ENCODE peak calls at places on chromosomes 4 and X, in four cellular contexts. Z is GM12878, H is K562, E is HepG2. J is an unnamed sample.

GRCh38 chr4:147096667-147097604 is 151.3 kb upstream of the TTC29 start:
- DNase-seq in Z (no peak), H (peak), E (peak), J (peak)

GRCh38 chr4:104901438-104901837 is 245.2 kb upstream of the TET2 start:
- DNase-seq in Z (no peak), H (no peak), E (no peak), J (no peak)

GRCh38 chrX:45596190-45596808 is 395.6 kb upstream of the DIPK2B start:
- DNase-seq in Z (no peak), H (no peak), E (no peak), J (peak)

GRCh38 chr4:38387348-38387747 is 276.7 kb upstream of the KLF3 start:
- DNase-seq in Z (no peak), H (no peak), E (peak), J (peak)

GRCh38 chr4:122847931-122848330 is 21.3 kb downstream of the FGF2 start:
- DNase-seq in Z (no peak), H (no peak), E (no peak), J (no peak)

GRCh38 chr4:5926601-5927000 is 33.7 kb upstream of the CRMP1 start:
- DNase-seq in Z (no peak), H (no peak), E (no peak), J (no peak)

GRCh38 chrX:7372843-7373525 is 225.0 kb upstream of the PUDP start:
- DNase-seq in Z (no peak), H (no peak), E (no peak), J (peak)

GRCh38 chr4:188117631-188118030 is 8.2 kb upstream of the TRIML2 start:
- DNase-seq in Z (no peak), H (no peak), E (no peak), J (no peak)

GRCh38 chr4:110510955-110511544 is 35.1 kb downstream of the ENPEP start:
- DNase-seq in Z (no peak), H (peak), E (peak), J (peak)

GRCh38 chrX:47623540-47624027 is 3.9 kb upstream of the SYN1 start:
- DNase-seq in Z (no peak), H (peak), E (peak), J (peak)

GRCh38 chr4:169768385-169768784 is 10.6 kb upstream of the HPF1 start:
- DNase-seq in Z (no peak), H (no peak), E (no peak), J (no peak)

GRCh38 chr4:110344165-110344564 is 131.8 kb upstream of the ENPEP start:
- DNase-seq in Z (no peak), H (no peak), E (no peak), J (no peak)

GRCh38 chr4:138439143-138439581 is 197.0 kb upstream of the SLC7A11 start:
- DNase-seq in Z (no peak), H (no peak), E (no peak), J (peak)

GRCh38 chrX:13078739-13079444 is 34.5 kb upstream of the FAM9C start:
- DNase-seq in Z (no peak), H (no peak), E (no peak), J (peak)

GRCh38 chrX:130100180-130100579 is 10.1 kb downstream of the ELF4 start:
- DNase-seq in Z (no peak), H (no peak), E (no peak), J (no peak)

GRCh38 chr4:153789741-153790651 is 1.1 kb upstream of the SFRP2 start:
- DNase-seq in Z (no peak), H (no peak), E (no peak), J (no peak)

GRCh38 chrX:104376937-104377336 is 122.2 kb upstream of the ESX1 start:
- DNase-seq in Z (no peak), H (no peak), E (no peak), J (no peak)

GRCh38 chr4:83851261-83852084 is 315.6 kb downstream of the GPAT3 start:
- DNase-seq in Z (no peak), H (no peak), E (peak), J (peak)

GRCh38 chr4:176841730-176842129 is 49.0 kb upstream of the VEGFC start:
- DNase-seq in Z (no peak), H (no peak), E (no peak), J (peak)

GRCh38 chr4:337932-338758 is 531 bp downstream of the ZNF141 start:
- DNase-seq in Z (no peak), H (no peak), E (no peak), J (peak)

GRCh38 chrX:134649770-134650169 is 8.5 kb downstream of the PLAC1 start:
- DNase-seq in Z (no peak), H (no peak), E (no peak), J (no peak)

GRCh38 chr4:33543941-33544450 is 2700.3 kb downstream of the ARAP2 start:
- DNase-seq in Z (no peak), H (no peak), E (no peak), J (no peak)

GRCh38 chr4:68342139-68342538 is 7.8 kb downstream of the YTHDC1 start:
- DNase-seq in Z (no peak), H (no peak), E (no peak), J (peak)
- TF ChIP-seq MXI1 in Z (no peak), H (no peak), E (no peak), J (no peak)

DNA sequence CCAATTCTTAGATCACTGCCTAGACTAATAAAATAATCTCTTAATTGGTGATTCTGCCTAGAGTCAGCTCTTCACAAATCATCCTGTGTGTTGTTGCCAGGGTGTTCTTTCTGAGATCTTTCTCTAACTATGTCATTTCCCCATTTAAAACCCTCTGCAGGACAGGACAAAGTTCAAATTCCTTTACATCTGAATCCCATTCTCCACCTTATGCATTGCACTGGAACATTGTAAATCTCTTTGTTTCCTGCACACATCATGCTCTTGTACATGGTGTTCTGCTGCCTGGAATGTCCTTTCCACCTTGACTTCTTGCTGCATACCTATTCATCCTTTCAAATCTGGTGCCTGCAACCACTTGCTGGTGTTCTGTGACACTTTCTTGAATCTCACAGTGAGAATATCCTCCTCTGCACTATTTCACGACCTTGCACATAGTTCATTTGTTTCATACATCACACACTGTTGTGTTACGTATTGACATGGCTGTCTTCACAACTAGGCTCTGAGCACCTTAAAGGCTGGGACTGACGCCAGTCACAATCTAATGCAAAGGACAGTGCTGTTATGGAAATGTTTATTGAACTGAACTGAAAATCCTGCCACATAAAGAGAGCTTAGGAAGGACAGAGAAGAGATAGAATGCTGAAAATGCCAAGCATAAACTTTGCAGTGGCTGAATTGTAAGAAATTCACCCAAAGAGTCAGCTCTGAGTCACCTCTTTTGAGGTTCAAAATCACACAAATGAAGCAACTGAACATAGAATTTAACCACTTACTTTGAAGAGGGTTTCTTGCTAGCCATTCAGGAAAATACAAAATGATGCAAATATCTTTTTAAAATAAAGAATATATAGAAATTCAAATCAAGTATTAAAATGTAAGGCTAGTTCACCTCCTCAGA is 26.4 kb upstream of the SMIM14 start:
- DNase-seq in Z (no peak), H (no peak), E (peak), J (peak)
- TF ChIP-seq MXI1 in Z (no peak), H (no peak), E (no peak), J (no peak)

DNA sequence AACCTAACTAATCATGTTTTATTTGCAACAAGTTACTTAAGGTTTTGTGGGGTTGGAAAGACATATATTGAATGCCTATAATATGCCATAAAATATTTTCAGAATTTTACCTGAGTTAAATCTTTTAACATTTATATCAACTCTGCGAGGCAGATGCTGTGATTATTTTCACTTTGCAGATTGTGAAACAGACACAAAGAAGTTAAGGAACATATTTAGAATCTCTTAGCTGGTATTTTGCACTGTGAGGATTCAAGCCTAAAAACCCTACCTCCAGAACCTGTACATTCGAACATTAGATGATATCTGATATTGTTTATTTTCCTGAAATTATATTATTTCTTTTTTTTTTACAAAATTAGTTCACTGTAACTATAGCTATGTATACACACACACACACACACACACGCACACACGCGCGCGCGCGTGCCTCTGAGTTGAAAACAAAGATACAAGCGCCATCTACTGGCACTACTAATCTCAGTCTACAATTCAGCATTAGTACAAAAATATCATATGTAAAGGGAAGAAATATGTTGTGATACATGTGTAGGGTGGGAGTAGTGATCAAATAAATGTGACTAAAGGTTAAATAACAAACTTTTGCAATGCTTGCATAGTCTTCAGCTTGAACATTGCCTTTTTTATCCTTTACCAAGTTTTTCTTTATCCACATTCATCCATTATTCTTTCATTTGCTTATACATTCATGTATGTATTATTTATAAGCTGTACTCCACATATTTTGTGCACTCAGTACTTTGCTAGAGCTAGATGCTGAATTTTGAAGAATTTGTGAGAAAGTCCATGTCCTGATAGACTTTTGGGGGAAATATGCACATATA is 61.5 kb downstream of the ANXA10 start:
- DNase-seq in Z (peak), H (no peak), E (peak), J (peak)
- TF ChIP-seq MXI1 in Z (no peak), H (no peak), E (no peak), J (no peak)

DNA sequence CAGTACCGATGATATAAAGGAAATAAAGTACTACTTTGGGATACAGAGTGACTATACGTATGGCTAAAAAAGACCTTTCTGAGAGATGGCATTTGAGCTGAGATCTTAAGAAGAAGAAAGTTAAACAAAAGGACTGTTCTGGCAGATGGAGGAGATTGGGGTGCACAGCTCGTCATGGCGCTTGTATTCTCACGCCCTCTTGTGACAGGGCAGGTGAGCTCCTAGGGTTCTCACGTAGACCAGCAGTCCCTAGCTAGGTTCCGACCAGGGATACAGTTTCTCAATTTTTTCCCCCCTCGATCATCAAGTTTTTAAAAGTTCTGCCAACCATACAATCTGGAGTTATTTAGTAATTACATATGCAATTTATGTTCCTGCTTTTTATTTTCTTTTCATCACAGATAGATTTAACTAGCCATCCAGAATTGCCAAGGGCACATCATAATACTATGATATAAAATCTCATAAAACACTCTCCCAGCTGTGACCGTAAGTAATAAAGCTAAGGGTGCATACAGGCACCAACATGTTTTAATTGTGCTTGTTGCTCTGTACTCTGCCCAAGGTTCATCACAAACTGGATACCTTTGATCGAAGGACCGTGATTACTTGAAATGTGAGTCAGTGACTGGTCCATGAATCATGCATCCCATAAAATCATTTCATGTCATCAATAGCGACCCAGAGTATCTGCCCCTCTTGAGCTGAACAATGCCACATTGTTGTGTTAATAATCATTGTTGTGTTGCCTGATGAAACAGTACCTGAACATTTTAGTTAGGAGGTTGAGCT is 69.4 kb upstream of the ZNF518B start:
- DNase-seq in Z (no peak), H (no peak), E (no peak), J (no peak)
- TF ChIP-seq MXI1 in Z (no peak), H (no peak), E (no peak), J (no peak)

DNA sequence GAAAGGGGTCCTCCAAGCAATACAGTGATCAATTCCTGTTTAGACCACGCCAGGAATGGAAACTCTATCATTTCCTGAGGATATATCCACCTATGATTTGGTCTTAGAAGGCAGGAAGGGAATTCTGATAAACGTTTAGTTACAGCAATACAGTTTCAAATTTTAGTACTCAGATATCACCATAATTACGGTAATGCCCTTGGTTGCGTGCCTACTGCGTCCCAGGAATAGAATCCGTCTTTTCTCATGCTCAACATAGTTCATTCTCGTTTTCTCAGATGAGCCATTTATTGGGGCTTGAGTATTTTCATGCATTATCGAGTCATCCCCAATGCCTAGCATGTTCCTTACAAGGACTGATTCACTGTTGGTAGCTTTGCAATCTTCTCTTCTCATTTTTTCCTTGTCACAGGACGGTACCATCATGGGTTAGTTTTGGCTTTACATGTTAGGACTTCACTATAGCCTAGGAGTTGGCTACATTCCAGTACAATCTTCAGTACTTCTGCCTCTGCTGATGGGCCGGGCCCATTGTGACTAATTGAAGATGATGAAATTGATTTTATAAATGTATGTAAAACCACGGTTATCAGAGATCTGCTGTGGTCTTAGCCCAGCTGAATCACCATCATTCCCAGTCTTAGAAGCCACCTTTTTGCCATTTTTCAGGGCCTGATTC is 4.4 kb upstream of the PRKX start:
- DNase-seq in Z (no peak), H (no peak), E (no peak), J (peak)
- TF ChIP-seq MXI1 in Z (no peak), H (no peak), E (no peak), J (no peak)

GRCh38 chr4:172996571-172997216 is 171.9 kb upstream of the GALNT7 start:
- DNase-seq in Z (no peak), H (no peak), E (no peak), J (peak)
- TF ChIP-seq MXI1 in Z (no peak), H (no peak), E (no peak), J (no peak)

GRCh38 chrX:21741378-21741777 is 16.5 kb downstream of the SMPX start:
- DNase-seq in Z (no peak), H (no peak), E (no peak), J (no peak)
- TF ChIP-seq MXI1 in Z (no peak), H (no peak), E (no peak), J (no peak)